ENCODE peak calls at places on chromosomes 5 and 9, in seven cellular contexts. K is A673, M is HFFc6, L is cardiac muscle cell, N is sigmoid colon, A is glutamatergic neuron, Y is type B pancreatic cell. F is an unnamed sample.

GRCh38 chr5:41200506-41200905 is 12.8 kb downstream of the C6 start:
- DNase-seq in K (no peak), M (no peak), L (no peak), N (no peak), A (no peak), Y (no peak), F (no peak)

GRCh38 chr9:95757026-95757425 is 118.5 kb upstream of the ERCC6L2 start:
- DNase-seq in K (peak), M (peak), L (no peak), N (no peak), A (no peak), Y (no peak), F (no peak)

GRCh38 chr9:83981126-83981871 is 694 bp downstream of the RMI1 start:
- DNase-seq in K (peak), M (peak), L (peak), N (peak), A (peak), Y (no peak), F (peak)

GRCh38 chr5:176646707-176647029 is 616 bp upstream of the TSPAN17 start:
- DNase-seq in K (no peak), M (no peak), L (no peak), N (no peak), A (no peak), Y (no peak), F (no peak)

GRCh38 chr9:87528969-87529368 is 31.3 kb downstream of the DAPK1 start:
- DNase-seq in K (peak), M (no peak), L (no peak), N (no peak), A (no peak), Y (no peak), F (no peak)

GRCh38 chr9:77876091-77876490 is 155.5 kb downstream of the GNAQ start:
- DNase-seq in K (peak), M (no peak), L (peak), N (no peak), A (no peak), Y (no peak), F (no peak)

GRCh38 chr5:160961030-160961429 is 109.0 kb upstream of the ATP10B start:
- DNase-seq in K (no peak), M (no peak), L (no peak), N (no peak), A (no peak), Y (no peak), F (no peak)

GRCh38 chr9:133691191-133691590 is 47.0 kb downstream of the SARDH start:
- DNase-seq in K (no peak), M (no peak), L (no peak), N (no peak), A (peak), Y (no peak), F (no peak)

GRCh38 chr5:17951392-17952169 is 317.3 kb downstream of the TAF11L14 start:
- DNase-seq in K (peak), M (no peak), L (no peak), N (no peak), A (peak), Y (no peak), F (peak)

GRCh38 chr9:78101247-78101646 is 69.6 kb upstream of the GNAQ start:
- DNase-seq in K (no peak), M (no peak), L (no peak), N (no peak), A (no peak), Y (no peak), F (no peak)

GRCh38 chr9:93117924-93118862 is 15.9 kb downstream of the NINJ1 start:
- DNase-seq in K (no peak), M (no peak), L (no peak), N (peak), A (no peak), Y (no peak), F (no peak)

GRCh38 chr5:176660860-176661641 is 13.8 kb downstream of the TSPAN17 start:
- DNase-seq in K (peak), M (peak), L (peak), N (peak), A (peak), Y (peak), F (peak)

GRCh38 chr5:168916266-168916665 is 337.1 kb upstream of the PANK3 start:
- DNase-seq in K (no peak), M (no peak), L (peak), N (peak), A (peak), Y (no peak), F (no peak)

GRCh38 chr5:169121631-169122420 is 179.1 kb downstream of the SLIT3 start:
- DNase-seq in K (no peak), M (peak), L (no peak), N (no peak), A (no peak), Y (no peak), F (no peak)

GRCh38 chr5:179438041-179438441 is 92.8 kb upstream of the ADAMTS2 start:
- DNase-seq in K (no peak), M (no peak), L (peak), N (no peak), A (no peak), Y (no peak), F (no peak)

GRCh38 chr5:14165375-14166091 is 22.4 kb downstream of the TRIO start:
- DNase-seq in K (no peak), M (peak), L (no peak), N (no peak), A (no peak), Y (no peak), F (no peak)

GRCh38 chr5:99176186-99176585 is 247.4 kb upstream of the CHD1 start:
- DNase-seq in K (no peak), M (no peak), L (no peak), N (no peak), A (no peak), Y (no peak), F (no peak)

GRCh38 chr5:50967388-50968039 is 301.1 kb downstream of the PARP8 start:
- DNase-seq in K (peak), M (no peak), L (peak), N (no peak), A (peak), Y (no peak), F (peak)

GRCh38 chr5:75612211-75612579 is 942 bp downstream of the ANKDD1B start:
- DNase-seq in K (no peak), M (no peak), L (no peak), N (no peak), A (no peak), Y (no peak), F (no peak)

GRCh38 chr5:1494780-1495524 is 28.8 kb downstream of the LPCAT1 start:
- DNase-seq in K (no peak), M (no peak), L (no peak), N (no peak), A (no peak), Y (no peak), F (no peak)

GRCh38 chr5:148014276-148014675 is 49.5 kb upstream of the SPINK5 start:
- DNase-seq in K (no peak), M (no peak), L (no peak), N (no peak), A (no peak), Y (no peak), F (no peak)

GRCh38 chr9:120257483-120257882 is 322.5 kb downstream of the CDK5RAP2 start:
- DNase-seq in K (peak), M (no peak), L (no peak), N (no peak), A (no peak), Y (no peak), F (no peak)

GRCh38 chr5:156699147-156699546 is 150.9 kb upstream of the PPP1R2B start:
- DNase-seq in K (no peak), M (no peak), L (no peak), N (no peak), A (no peak), Y (no peak), F (no peak)

GRCh38 chr9:121954477-121955175 is 138.5 kb downstream of the TTLL11 start:
- DNase-seq in K (no peak), M (no peak), L (no peak), N (peak), A (no peak), Y (no peak), F (no peak)

GRCh38 chr9:16202913-16203734 is 650.3 kb downstream of the CCDC171 start:
- DNase-seq in K (peak), M (peak), L (no peak), N (no peak), A (peak), Y (no peak), F (no peak)

GRCh38 chr5:51846015-51846414 is 462.8 kb downstream of the ISL1 start:
- DNase-seq in K (no peak), M (no peak), L (no peak), N (no peak), A (no peak), Y (no peak), F (no peak)

GRCh38 chr9:135512904-135513303 is 8.3 kb upstream of the LCN1 start:
- DNase-seq in K (no peak), M (no peak), L (no peak), N (peak), A (no peak), Y (no peak), F (no peak)

GRCh38 chr9:112866662-112867274 is 23.9 kb downstream of the SLC46A2 start:
- DNase-seq in K (peak), M (no peak), L (no peak), N (no peak), A (no peak), Y (no peak), F (no peak)

GRCh38 chr9:108099854-108100253 is 610.3 kb upstream of the KLF4 start:
- DNase-seq in K (no peak), M (no peak), L (no peak), N (no peak), A (no peak), Y (no peak), F (no peak)

GRCh38 chr5:124289641-124290201 is 456.7 kb downstream of the ZNF608 start:
- DNase-seq in K (no peak), M (no peak), L (no peak), N (no peak), A (no peak), Y (no peak), F (no peak)

GRCh38 chr5:174310243-174310642 is 264.7 kb downstream of the NSG2 start:
- DNase-seq in K (no peak), M (no peak), L (no peak), N (no peak), A (no peak), Y (no peak), F (no peak)

GRCh38 chr5:124878583-124879345 is 132.3 kb upstream of the ZNF608 start:
- DNase-seq in K (no peak), M (no peak), L (no peak), N (no peak), A (no peak), Y (no peak), F (no peak)

GRCh38 chr9:79302002-79302401 is 269.8 kb upstream of the TLE4 start:
- DNase-seq in K (no peak), M (no peak), L (no peak), N (no peak), A (no peak), Y (no peak), F (no peak)

GRCh38 chr5:171419663-171420428 is 399 bp downstream of the FGF18 start:
- DNase-seq in K (peak), M (no peak), L (peak), N (no peak), A (peak), Y (no peak), F (peak)

DNA sequence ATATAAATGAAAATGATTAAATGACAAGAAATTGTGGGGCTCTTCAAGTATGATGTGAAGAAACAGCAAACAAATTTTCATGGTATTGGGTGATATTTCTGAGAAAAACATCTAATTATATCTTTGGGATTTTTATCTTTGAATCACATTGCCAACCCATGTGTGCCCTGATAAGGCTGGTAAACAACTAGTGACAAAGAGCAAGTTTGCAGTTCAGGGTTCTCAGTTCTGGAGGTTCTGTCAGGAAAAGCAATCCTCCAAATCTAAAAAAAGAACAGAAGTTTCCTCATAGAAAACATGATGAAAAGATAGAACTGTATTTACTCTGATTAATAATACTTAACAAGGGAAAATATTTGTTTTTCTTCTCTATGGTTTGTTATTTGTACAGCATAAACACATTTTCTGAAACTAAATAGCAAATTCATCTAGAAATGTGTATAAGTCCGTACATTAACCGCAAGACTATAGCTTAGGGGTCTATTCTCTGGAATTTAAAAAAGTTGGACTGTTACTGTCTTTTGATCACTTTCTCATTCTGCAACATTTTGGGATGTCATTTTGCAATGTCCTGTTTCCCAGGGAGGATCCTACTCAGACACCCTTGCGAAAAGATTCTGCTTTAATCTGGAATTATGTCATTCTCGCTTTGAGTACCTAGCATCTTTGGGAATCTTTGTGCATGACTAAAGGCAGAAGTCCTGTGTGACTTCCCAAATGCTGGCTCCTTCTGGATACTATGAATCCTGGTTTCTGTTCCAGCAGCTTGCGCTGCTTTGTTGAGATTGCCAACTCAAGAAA is 308.5 kb downstream of the ADGRV1 start:
- DNase-seq in K (no peak), M (no peak), L (no peak), N (no peak), A (no peak), Y (no peak), F (no peak)
- TF ChIP-seq CTCF in K (no peak), M (no peak), L (no peak), N (no peak), A (no peak), Y (no peak), F (no peak)

GRCh38 chr9:136956604-136957003 is 4.5 kb downstream of the LCN12 start:
- DNase-seq in K (no peak), M (no peak), L (no peak), N (no peak), A (no peak), Y (no peak), F (no peak)
- TF ChIP-seq CTCF in K (no peak), M (no peak), L (no peak), N (no peak), A (no peak), Y (no peak), F (no peak)

DNA sequence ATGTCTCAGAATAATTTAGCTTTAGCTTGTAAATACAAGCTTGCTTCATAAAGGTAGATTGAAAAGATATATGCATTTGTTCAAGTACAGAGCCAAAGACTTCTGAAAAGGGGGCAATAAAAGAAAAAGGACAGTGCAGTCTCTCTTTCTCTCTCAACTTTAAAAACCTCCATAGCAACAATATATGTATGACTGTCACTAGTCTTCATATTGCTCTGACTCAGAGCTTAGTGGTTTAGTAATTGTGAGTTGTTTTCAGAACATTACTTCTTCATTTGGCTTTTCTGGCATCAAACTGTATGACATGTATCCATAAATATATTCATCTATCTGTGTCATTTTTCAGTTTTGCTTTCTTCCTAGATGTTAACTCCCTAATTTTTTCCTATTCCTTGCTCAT is 194.6 kb upstream of the KIF2A start:
- DNase-seq in K (no peak), M (no peak), L (no peak), N (no peak), A (no peak), Y (no peak), F (no peak)
- TF ChIP-seq CTCF in K (no peak), M (no peak), L (no peak), N (no peak), A (no peak), Y (no peak), F (no peak)

GRCh38 chr9:90428517-90428916 is 214.1 kb downstream of the DIRAS2 start:
- DNase-seq in K (no peak), M (no peak), L (no peak), N (no peak), A (no peak), Y (no peak), F (no peak)

GRCh38 chr9:90432951-90433350 is 209.7 kb downstream of the DIRAS2 start:
- DNase-seq in K (no peak), M (no peak), L (no peak), N (no peak), A (no peak), Y (no peak), F (no peak)

GRCh38 chr9:90433398-90433890 is 209.2 kb downstream of the DIRAS2 start:
- DNase-seq in K (peak), M (no peak), L (peak), N (no peak), A (peak), Y (peak), F (peak)
- TF ChIP-seq CTCF in K (no peak), M (no peak), L (no peak), N (no peak), A (no peak), Y (no peak), F (no peak)

DNA sequence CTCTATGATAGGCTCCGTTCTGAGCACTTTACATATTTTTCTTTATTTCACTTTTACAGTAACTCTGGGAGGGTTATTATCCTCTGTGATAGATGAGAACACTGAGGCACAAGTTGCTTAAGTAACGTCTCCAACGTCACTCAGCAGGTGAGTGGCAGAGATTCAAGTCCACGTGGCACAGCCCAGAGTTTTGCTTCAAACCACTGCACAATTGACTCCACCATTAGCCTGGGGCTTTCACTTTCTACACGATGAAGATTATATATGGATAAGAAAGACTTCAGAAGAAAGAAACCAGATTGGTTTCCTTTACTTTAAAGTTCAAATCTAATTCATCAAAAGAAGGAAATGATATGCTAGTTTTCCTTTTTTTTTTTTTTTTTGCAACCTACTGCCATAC is 245.9 kb downstream of the SYK start:
- DNase-seq in K (no peak), M (no peak), L (no peak), N (no peak), A (no peak), Y (no peak), F (no peak)
- TF ChIP-seq CTCF in K (no peak), M (no peak), L (no peak), N (no peak), A (no peak), Y (no peak), F (no peak)

DNA sequence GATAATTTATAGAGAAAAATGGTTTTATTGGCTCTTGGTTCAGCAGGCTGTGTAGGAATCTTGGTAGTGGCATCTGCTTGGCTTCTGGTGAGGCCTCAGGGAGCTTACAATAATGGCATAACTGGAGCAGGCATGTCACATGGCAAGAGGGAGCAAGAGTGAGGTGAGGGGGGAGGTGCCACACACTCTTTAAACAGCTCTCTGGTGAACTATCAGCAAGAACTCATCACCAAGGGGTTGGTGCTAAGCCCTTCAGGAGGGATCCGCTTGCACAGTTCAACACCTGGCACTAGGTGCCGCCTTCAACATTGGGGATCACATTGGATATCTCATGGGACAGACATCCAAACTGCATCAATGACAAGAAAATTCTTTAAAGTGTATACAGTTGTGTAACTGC is 10.5 kb downstream of the GPBP1 start:
- DNase-seq in K (no peak), M (no peak), L (no peak), N (no peak), A (no peak), Y (no peak), F (no peak)
- TF ChIP-seq CTCF in K (peak), M (no peak), L (no peak), N (no peak), A (no peak), Y (no peak), F (no peak)

DNA sequence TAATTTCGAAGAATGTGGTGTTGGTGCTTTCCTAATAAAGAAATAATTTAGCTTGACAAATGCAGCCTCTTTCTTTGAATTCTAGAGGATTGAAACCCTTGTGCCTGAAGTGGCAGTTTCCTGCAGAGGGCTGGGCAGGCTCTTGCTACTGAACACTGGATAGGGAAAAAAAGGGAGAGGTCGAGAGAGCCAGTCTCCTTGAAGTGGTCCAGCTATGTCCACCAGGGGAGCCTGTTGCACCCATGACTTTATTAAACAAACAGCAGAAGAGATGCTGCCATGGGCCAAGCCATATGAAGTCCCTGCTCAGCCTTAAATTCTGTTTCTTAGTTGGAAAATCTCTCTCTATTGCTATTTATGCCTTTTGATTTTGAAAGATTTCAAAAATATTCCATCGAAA is 178.4 kb downstream of the SMARCA2 start:
- DNase-seq in K (no peak), M (no peak), L (no peak), N (no peak), A (no peak), Y (no peak), F (no peak)
- TF ChIP-seq CTCF in K (peak), M (peak), L (no peak), N (no peak), A (no peak), Y (no peak), F (no peak)

DNA sequence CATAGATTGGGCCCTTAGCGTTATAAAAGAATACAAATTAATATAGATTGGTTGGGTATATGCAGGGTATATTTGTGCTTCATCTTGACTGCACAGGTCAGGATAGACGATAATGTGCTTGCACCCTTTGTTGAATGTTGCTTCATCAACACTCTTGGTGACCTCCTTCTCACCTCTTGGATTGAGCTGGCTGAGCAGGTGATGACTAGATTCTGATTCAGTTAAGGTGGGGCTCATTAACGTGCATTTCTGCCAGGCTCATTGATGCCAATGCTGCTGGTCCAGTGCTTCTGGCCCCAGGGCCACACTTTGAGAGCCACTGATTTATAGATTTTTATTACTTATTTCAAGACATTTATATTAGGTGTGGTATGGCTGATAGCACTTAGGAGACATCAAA is 27.7 kb downstream of the PCSK5 start:
- DNase-seq in K (no peak), M (no peak), L (no peak), N (no peak), A (no peak), Y (no peak), F (no peak)
- TF ChIP-seq CTCF in K (no peak), M (no peak), L (no peak), N (no peak), A (no peak), Y (no peak), F (no peak)

F was measured in neural crest cell.